ENCODE peak calls at places on chromosomes 6 and 20, in four cellular contexts. D is CD8-positive, alpha-beta T cell; K is cardiac muscle cell; F is left lung. R is an unnamed sample. For H3K27me3, the result is how much of the 10 kb centered on the place peaks cover.

GRCh38 chr6:64815718-64816117 is 891.3 kb downstream of the EYS start:
- DNase-seq in D (no peak), K (no peak), F (no peak), R (no peak)

GRCh38 chr20:61833807-61834610 is 231.7 kb downstream of the TAF4 start:
- DNase-seq in D (no peak), K (no peak), F (no peak), R (no peak)

GRCh38 chr6:95325858-95326257 is 251.5 kb upstream of the MANEA start:
- DNase-seq in D (no peak), K (no peak), F (no peak), R (no peak)

GRCh38 chr6:37547564-37548061 is 47.9 kb upstream of the CCDC167 start:
- DNase-seq in D (no peak), K (no peak), F (no peak), R (no peak)

GRCh38 chr20:17747431-17747846 is 47.7 kb downstream of the BANF2 start:
- DNase-seq in D (no peak), K (no peak), F (no peak), R (no peak)

GRCh38 chr6:161374971-161375873 is 101.4 kb upstream of the AGPAT4 start:
- DNase-seq in D (no peak), K (peak), F (peak), R (no peak)

GRCh38 chr6:73388800-73389512 is 5.7 kb upstream of the DDX43 start:
- DNase-seq in D (peak), K (peak), F (peak), R (no peak)

GRCh38 chr6:157461000-157461915 is 80.3 kb downstream of the ZDHHC14 start:
- DNase-seq in D (peak), K (no peak), F (no peak), R (no peak)

GRCh38 chr6:169386431-169387057 is 132.9 kb upstream of the THBS2 start:
- DNase-seq in D (no peak), K (no peak), F (no peak), R (no peak)

GRCh38 chr20:53738039-53738944 is 144.7 kb upstream of the ZNF217 start:
- DNase-seq in D (no peak), K (peak), F (peak), R (no peak)

GRCh38 chr6:2028457-2029038 is 216.9 kb downstream of the GMDS start:
- DNase-seq in D (no peak), K (no peak), F (no peak), R (no peak)

GRCh38 chr20:58222446-58222845 is 6.0 kb downstream of the ANKRD60 start:
- DNase-seq in D (no peak), K (no peak), F (no peak), R (no peak)

GRCh38 chr20:31497838-31498540 is 16.3 kb upstream of the HM13 start:
- DNase-seq in D (no peak), K (no peak), F (no peak), R (no peak)

GRCh38 chr6:34062815-34063214 is 83.1 kb downstream of the GRM4 start:
- DNase-seq in D (no peak), K (no peak), F (no peak), R (no peak)

GRCh38 chr20:10490706-10491105 is 55.6 kb downstream of the SLX4IP start:
- DNase-seq in D (no peak), K (no peak), F (no peak), R (no peak)

GRCh38 chr6:137353842-137354397 is 134.7 kb upstream of the IFNGR1 start:
- DNase-seq in D (no peak), K (no peak), F (no peak), R (no peak)

GRCh38 chr6:134005824-134006223 is 46.6 kb downstream of the SLC2A12 start:
- DNase-seq in D (no peak), K (no peak), F (no peak), R (no peak)

GRCh38 chr6:75633045-75633444 is 31.4 kb downstream of the SENP6 start:
- DNase-seq in D (no peak), K (peak), F (no peak), R (no peak)

GRCh38 chr6:21971540-21971939 is 325.3 kb downstream of the PRL start:
- DNase-seq in D (no peak), K (peak), F (no peak), R (no peak)

GRCh38 chr6:22041797-22042489 is 254.9 kb downstream of the PRL start:
- DNase-seq in D (no peak), K (no peak), F (no peak), R (no peak)

GRCh38 chr6:157748839-157749571 is 74.0 kb upstream of the SNX9 start:
- DNase-seq in D (no peak), K (no peak), F (no peak), R (no peak)

GRCh38 chr6:142833054-142833453 is 111.9 kb downstream of the HIVEP2 start:
- DNase-seq in D (no peak), K (no peak), F (no peak), R (no peak)

GRCh38 chr6:149016716-149017115 is 269.9 kb downstream of the UST start:
- DNase-seq in D (no peak), K (no peak), F (no peak), R (no peak)

GRCh38 chr6:134707342-134707982 is 242.4 kb downstream of the ALDH8A1 start:
- DNase-seq in D (no peak), K (no peak), F (no peak), R (no peak)

GRCh38 chr6:11964729-11965128 is 47.4 kb upstream of the HIVEP1 start:
- DNase-seq in D (no peak), K (no peak), F (no peak), R (no peak)

GRCh38 chr6:116287668-116288282 is 8.0 kb upstream of the TSPYL1 start:
- DNase-seq in D (no peak), K (peak), F (no peak), R (no peak)

GRCh38 chr6:116060572-116061283 is at the start of gene FRK:
- DNase-seq in D (no peak), K (no peak), F (peak), R (no peak)

GRCh38 chr6:6784514-6785162 is 196.1 kb downstream of the LY86 start:
- DNase-seq in D (no peak), K (no peak), F (no peak), R (no peak)

GRCh38 chr20:13771853-13772453 is 12.8 kb downstream of the ESF1 start:
- DNase-seq in D (no peak), K (peak), F (no peak), R (no peak)

GRCh38 chr6:15444081-15444731 is 198.3 kb downstream of the JARID2 start:
- DNase-seq in D (no peak), K (no peak), F (no peak), R (no peak)

GRCh38 chr6:129454482-129454881 is 255.5 kb downstream of the ARHGAP18 start:
- DNase-seq in D (no peak), K (no peak), F (no peak), R (no peak)

GRCh38 chr6:125584468-125584939 is 164.9 kb upstream of the HEY2 start:
- DNase-seq in D (no peak), K (peak), F (peak), R (no peak)

GRCh38 chr20:34708621-34709043 is 4.5 kb downstream of the TP53INP2 start:
- DNase-seq in D (peak), K (peak), F (peak), R (no peak)

DNA sequence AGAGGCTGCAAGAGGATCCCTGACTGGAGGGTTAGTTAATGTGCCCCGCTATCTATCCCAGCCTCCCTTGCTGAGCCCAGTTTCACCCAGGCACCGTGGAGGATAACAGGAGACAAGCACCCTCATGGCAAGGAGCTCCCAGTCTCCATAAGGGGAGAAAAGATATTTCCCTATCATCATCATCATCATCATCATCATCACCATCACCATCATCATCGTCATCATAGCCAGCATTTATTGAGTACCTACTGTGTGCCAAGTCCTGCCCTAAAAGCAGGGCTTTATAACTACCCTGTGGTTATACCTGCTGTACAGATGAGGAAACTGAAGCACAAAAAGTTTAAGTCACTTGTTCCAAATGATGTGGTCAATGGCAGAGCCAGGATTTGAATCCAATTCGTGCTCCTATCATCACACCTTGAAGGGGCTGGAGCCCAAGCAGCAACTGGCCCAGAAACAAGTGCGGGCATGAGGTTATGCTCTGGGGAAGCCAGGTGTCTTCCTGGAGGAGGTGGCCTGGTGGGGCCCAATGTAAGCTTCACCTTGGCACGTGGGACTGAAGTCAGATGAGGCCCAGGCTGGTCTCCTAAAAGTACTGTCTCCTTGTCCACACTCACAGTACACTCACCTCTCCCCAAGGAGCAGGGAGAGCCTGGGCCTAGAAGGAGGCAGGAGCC is 10.0 kb downstream of the GLP1R start:
- DNase-seq in D (no peak), K (no peak), F (no peak), R (no peak)
- H3K27me3 ChIP-seq in D (under half), K (under half), F (under half), R (under half)

GRCh38 chr6:44072452-44072958 is 54.7 kb downstream of the MRPL14 start:
- DNase-seq in D (no peak), K (no peak), F (no peak), R (no peak)
- H3K27me3 ChIP-seq in D (under half), K (under half), F (under half), R (under half)

GRCh38 chr6:38714239-38715015 is 684 bp upstream of the DNAH8 start:
- DNase-seq in D (no peak), K (no peak), F (no peak), R (no peak)
- H3K27me3 ChIP-seq in D (under half), K (half or more), F (under half), R (under half)

DNA sequence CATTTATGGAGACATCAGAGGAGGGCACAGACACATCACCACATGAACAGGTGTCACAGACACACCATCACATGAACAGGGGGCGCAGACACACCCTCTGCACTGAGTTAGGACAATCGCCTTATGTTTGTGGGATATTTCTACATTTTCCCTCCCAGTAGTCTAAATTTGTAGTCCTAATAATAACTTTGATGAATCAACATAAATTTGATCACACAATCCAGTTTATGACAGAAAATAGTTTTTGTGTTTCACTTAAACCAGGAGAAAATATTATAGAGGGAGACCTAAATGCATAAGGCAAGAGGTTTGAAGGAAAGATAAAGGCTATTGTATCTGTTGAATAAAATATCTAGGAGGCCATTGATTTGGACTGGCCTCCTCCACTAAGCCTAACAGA is 195.7 kb downstream of the GPX5 start:
- DNase-seq in D (no peak), K (no peak), F (no peak), R (no peak)
- H3K27me3 ChIP-seq in D (under half), K (under half), F (under half), R (under half)

GRCh38 chr20:63044605-63045004 is 37.8 kb upstream of the BHLHE23 start:
- DNase-seq in D (no peak), K (no peak), F (no peak), R (no peak)
- H3K27me3 ChIP-seq in D (under half), K (under half), F (under half), R (under half)

GRCh38 chr20:59850018-59850641 is 83.3 kb downstream of the SYCP2 start:
- DNase-seq in D (no peak), K (peak), F (no peak), R (no peak)

GRCh38 chr20:59845472-59845871 is 88.0 kb downstream of the SYCP2 start:
- DNase-seq in D (no peak), K (no peak), F (no peak), R (no peak)

DNA sequence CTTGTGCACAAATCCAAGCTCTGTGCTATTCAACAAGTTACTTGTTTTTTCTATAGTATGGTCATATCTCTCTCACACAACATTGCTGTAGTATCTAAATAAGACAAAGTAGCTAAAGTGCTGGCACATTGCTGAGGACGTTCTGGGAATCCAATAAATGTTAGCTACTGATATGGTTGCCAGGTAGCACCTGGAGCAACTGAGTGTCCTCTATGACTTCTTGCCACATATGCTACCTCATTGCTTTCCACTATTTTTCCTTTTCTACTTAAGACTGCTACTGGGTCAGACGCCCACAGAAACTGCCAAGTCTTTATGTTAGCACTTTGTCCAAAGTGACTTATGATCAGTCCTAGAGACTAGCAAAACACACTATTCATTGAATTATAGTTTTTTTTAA is 85.3 kb downstream of the SYCP2 start:
- DNase-seq in D (no peak), K (no peak), F (no peak), R (no peak)
- H3K27me3 ChIP-seq in D (under half), K (under half), F (under half), R (under half)

GRCh38 chr20:63233061-63233344 is 2.7 kb upstream of the BIRC7 start:
- DNase-seq in D (no peak), K (no peak), F (no peak), R (no peak)
- H3K27me3 ChIP-seq in D (under half), K (under half), F (under half), R (half or more)

GRCh38 chr6:44190712-44191111 is 26.0 kb upstream of the MYMX start:
- DNase-seq in D (no peak), K (no peak), F (no peak), R (no peak)
- H3K27me3 ChIP-seq in D (under half), K (under half), F (under half), R (under half)